ENCODE peak calls at places on chromosomes 12 and 14, in seven cellular contexts. E is ovary, W is omental fat pad, V is GM13977, K is progenitor cell of endocrine pancreas, Y is glutamatergic neuron, H is foreskin fibroblast. O is an unnamed sample.

GRCh38 chr12:93322784-93323183 is 54.9 kb upstream of the NUDT4 start:
- DNase-seq in E (no peak), W (no peak), V (no peak), K (no peak), Y (no peak), H (peak), O (no peak)

GRCh38 chr12:86137936-86138335 is 118.3 kb downstream of the MGAT4C start:
- DNase-seq in E (no peak), W (no peak), V (no peak), K (no peak), Y (no peak), H (peak), O (no peak)

GRCh38 chr14:104107101-104107581 is 21.6 kb downstream of the ASPG start:
- DNase-seq in E (no peak), W (no peak), V (no peak), K (no peak), Y (peak), H (no peak), O (peak)

GRCh38 chr12:19819231-19819630 is 379.9 kb downstream of the AEBP2 start:
- DNase-seq in E (no peak), W (no peak), V (no peak), K (no peak), Y (no peak), H (no peak), O (no peak)

GRCh38 chr12:113398346-113399290 is 5.1 kb downstream of the SDS start:
- DNase-seq in E (no peak), W (no peak), V (no peak), K (no peak), Y (no peak), H (no peak), O (no peak)

GRCh38 chr12:46921754-46922113 is 95.9 kb upstream of the SLC38A4 start:
- DNase-seq in E (no peak), W (no peak), V (no peak), K (no peak), Y (no peak), H (peak), O (no peak)

GRCh38 chr12:56385873-56386272 is 23.2 kb upstream of the APOF start:
- DNase-seq in E (no peak), W (no peak), V (no peak), K (no peak), Y (no peak), H (peak), O (no peak)

GRCh38 chr12:102680296-102680695 is 199.9 kb upstream of the IGF1 start:
- DNase-seq in E (no peak), W (no peak), V (no peak), K (no peak), Y (no peak), H (no peak), O (no peak)

GRCh38 chr12:90174198-90174510 is 465.5 kb upstream of the ATP2B1 start:
- DNase-seq in E (no peak), W (no peak), V (no peak), K (no peak), Y (no peak), H (no peak), O (no peak)

GRCh38 chr12:42534184-42534838 is 55.2 kb downstream of the PRICKLE1 start:
- DNase-seq in E (no peak), W (no peak), V (no peak), K (no peak), Y (no peak), H (no peak), O (no peak)

GRCh38 chr12:85920324-85920947 is 46.3 kb downstream of the NTS start:
- DNase-seq in E (no peak), W (no peak), V (peak), K (no peak), Y (no peak), H (peak), O (no peak)

GRCh38 chr12:33825986-33826602 is 196.2 kb upstream of the ALG10 start:
- DNase-seq in E (no peak), W (no peak), V (no peak), K (no peak), Y (no peak), H (no peak), O (no peak)

GRCh38 chr12:76688001-76688400 is 75.9 kb upstream of the ZDHHC17 start:
- DNase-seq in E (no peak), W (no peak), V (no peak), K (no peak), Y (no peak), H (peak), O (no peak)

GRCh38 chr12:106256524-106256923 is 8.7 kb upstream of the CKAP4 start:
- DNase-seq in E (no peak), W (no peak), V (no peak), K (no peak), Y (no peak), H (no peak), O (no peak)

GRCh38 chr14:69491226-69491625 is 6.7 kb downstream of the PLEKHD1 start:
- DNase-seq in E (no peak), W (no peak), V (no peak), K (no peak), Y (no peak), H (no peak), O (no peak)

GRCh38 chr14:100158566-100159106 is 809 bp downstream of the DEGS2 start:
- DNase-seq in E (no peak), W (no peak), V (no peak), K (no peak), Y (no peak), H (no peak), O (no peak)

GRCh38 chr12:94560416-94561221 is 89.7 kb downstream of the TMCC3 start:
- DNase-seq in E (peak), W (no peak), V (peak), K (no peak), Y (peak), H (peak), O (no peak)

GRCh38 chr12:68364893-68365725 is 32.9 kb upstream of the MDM1 start:
- DNase-seq in E (peak), W (peak), V (peak), K (peak), Y (peak), H (peak), O (peak)

GRCh38 chr12:93591137-93591868 is 18.8 kb downstream of the SOCS2 start:
- DNase-seq in E (peak), W (peak), V (peak), K (peak), Y (peak), H (peak), O (peak)

GRCh38 chr14:89349196-89350008 is 67.6 kb downstream of the FOXN3 start:
- DNase-seq in E (no peak), W (no peak), V (no peak), K (no peak), Y (peak), H (no peak), O (peak)

GRCh38 chr12:989751-990278 is 1.2 kb upstream of the ERC1 start:
- DNase-seq in E (peak), W (peak), V (no peak), K (no peak), Y (peak), H (peak), O (peak)

GRCh38 chr14:52268191-52269061 is 928 bp downstream of the PTGDR start:
- DNase-seq in E (no peak), W (no peak), V (no peak), K (no peak), Y (peak), H (peak), O (peak)

GRCh38 chr14:69242311-69243224 is 17.4 kb upstream of the GALNT16 start:
- DNase-seq in E (peak), W (peak), V (peak), K (peak), Y (peak), H (peak), O (peak)

GRCh38 chr14:38808734-38809455 is 294.1 kb downstream of the SEC23A start:
- DNase-seq in E (no peak), W (no peak), V (no peak), K (no peak), Y (no peak), H (no peak), O (no peak)

GRCh38 chr12:47312147-47312546 is 232.4 kb upstream of the AMIGO2 start:
- DNase-seq in E (no peak), W (no peak), V (no peak), K (no peak), Y (no peak), H (no peak), O (no peak)

GRCh38 chr14:98984719-98985041 is 287.3 kb downstream of the BCL11B start:
- DNase-seq in E (no peak), W (no peak), V (no peak), K (no peak), Y (no peak), H (no peak), O (no peak)

GRCh38 chr14:102922490-102923200 is at the start of gene AMN:
- DNase-seq in E (no peak), W (no peak), V (peak), K (no peak), Y (no peak), H (no peak), O (no peak)

GRCh38 chr14:50055461-50056228 is 60.7 kb downstream of the VCPKMT start:
- DNase-seq in E (no peak), W (no peak), V (no peak), K (no peak), Y (no peak), H (peak), O (no peak)

GRCh38 chr12:54592316-54592715 is 3.9 kb upstream of the PPP1R1A start:
- DNase-seq in E (no peak), W (no peak), V (no peak), K (no peak), Y (no peak), H (peak), O (peak)

GRCh38 chr14:97274626-97275025 is 477.4 kb downstream of the VRK1 start:
- DNase-seq in E (no peak), W (no peak), V (no peak), K (no peak), Y (no peak), H (no peak), O (no peak)

GRCh38 chr14:97270308-97270707 is 473.1 kb downstream of the VRK1 start:
- DNase-seq in E (no peak), W (no peak), V (no peak), K (no peak), Y (no peak), H (no peak), O (no peak)

GRCh38 chr14:97275276-97275675 is 478.1 kb downstream of the VRK1 start:
- DNase-seq in E (no peak), W (no peak), V (no peak), K (no peak), Y (no peak), H (no peak), O (no peak)

GRCh38 chr14:97276573-97276972 is 479.4 kb downstream of the VRK1 start:
- DNase-seq in E (no peak), W (no peak), V (no peak), K (no peak), Y (no peak), H (no peak), O (no peak)

DNA sequence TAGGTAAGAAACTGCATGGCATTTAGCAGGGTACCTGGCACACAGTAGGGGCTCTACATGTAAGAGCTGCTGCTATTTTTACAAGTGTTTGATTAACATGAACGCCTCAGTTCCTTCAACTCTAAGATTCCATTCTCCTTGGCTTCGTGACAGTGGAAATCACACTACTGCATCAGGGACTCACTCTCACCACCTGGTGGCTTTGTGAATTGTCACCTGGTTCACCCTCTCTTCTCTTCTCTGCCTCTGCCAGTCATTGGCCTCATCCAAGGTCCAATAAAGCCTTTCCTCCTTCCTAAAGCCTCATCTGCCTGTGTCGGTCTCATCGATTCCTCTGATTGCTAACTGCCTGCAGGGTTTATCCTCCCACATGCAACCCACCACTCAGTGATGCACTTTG is 476.4 kb downstream of the VRK1 start:
- DNase-seq in E (no peak), W (no peak), V (no peak), K (no peak), Y (no peak), H (no peak), O (no peak)
- TF ChIP-seq CTCF in E (no peak), W (no peak), V (no peak), K (peak), Y (no peak), H (no peak), O (no peak)

GRCh38 chr12:104668274-104668718 is 211.5 kb downstream of the CHST11 start:
- DNase-seq in E (no peak), W (no peak), V (no peak), K (no peak), Y (no peak), H (peak), O (no peak)

GRCh38 chr12:104667139-104667538 is 210.4 kb downstream of the CHST11 start:
- DNase-seq in E (no peak), W (no peak), V (no peak), K (no peak), Y (no peak), H (peak), O (no peak)

GRCh38 chr12:104669851-104670337 is 213.1 kb downstream of the CHST11 start:
- DNase-seq in E (peak), W (no peak), V (peak), K (no peak), Y (no peak), H (peak), O (no peak)

GRCh38 chr12:104670439-104671406 is 214.0 kb downstream of the CHST11 start:
- DNase-seq in E (no peak), W (no peak), V (no peak), K (no peak), Y (no peak), H (no peak), O (no peak)

DNA sequence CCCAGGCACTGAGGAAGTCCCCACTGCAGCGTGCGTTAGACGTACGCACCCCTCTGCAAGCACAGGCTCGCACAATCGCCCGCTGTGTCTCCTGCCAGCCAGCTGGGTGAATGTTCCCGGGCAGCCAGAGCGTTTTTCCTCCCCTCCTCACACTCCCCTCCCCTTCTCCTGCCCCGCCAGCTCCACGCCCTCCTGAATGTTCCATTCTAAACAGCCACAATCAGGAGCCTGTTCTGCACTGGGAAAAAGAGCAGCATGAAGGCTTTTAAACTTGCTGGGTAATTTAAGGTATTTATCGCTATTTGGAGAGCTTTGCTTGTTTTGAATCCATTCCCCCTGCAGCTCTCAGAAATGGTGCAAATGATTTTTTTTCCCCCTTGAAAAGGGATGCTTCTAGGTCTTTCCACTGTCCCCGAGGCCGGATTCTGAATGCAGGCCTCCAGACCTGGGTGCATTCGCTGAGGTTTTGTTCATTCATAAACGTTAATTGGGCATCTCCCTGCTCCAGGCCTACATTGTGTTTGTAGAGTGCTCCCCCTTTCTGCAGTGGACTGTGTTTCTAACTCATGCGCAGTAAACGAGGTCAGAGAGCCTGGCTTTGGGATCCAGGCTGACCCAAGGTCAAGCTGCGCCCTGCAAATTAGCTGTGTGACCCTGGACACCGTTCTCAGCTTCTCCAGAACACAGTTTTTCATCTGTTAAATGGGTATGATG is 212.5 kb downstream of the CHST11 start:
- DNase-seq in E (peak), W (no peak), V (no peak), K (peak), Y (no peak), H (peak), O (peak)
- TF ChIP-seq CTCF in E (no peak), W (no peak), V (peak), K (no peak), Y (no peak), H (no peak), O (no peak)

DNA sequence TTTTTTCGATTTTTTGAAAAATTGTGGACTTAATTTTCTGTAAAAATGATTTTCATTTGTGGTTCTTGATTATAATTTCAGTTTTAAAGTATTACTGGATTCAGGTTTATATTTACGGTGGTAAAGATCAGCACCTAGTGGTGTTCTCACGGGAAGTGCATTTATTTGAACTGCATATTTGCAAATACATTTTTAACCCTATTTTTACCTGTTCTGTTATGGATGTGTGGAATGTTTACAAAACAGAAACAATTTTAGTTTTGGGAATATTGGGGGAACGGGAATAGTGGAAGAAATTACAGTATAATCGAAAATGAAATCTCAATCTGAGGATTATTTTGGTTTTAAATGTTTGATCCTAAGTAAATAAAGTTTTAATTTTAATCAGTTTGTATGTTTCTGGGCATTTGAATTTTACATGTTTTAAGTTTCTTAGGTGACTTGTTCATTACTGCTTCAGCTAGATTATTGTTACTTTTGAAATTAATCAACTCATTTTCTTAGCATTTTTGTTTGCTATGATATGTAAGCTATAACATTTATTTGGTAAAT is 805 bp downstream of the ATF7IP start:
- DNase-seq in E (no peak), W (no peak), V (no peak), K (no peak), Y (no peak), H (peak), O (no peak)
- TF ChIP-seq CTCF in E (peak), W (no peak), V (peak), K (peak), Y (no peak), H (peak), O (no peak)

GRCh38 chr14:71309756-71310155 is 402.5 kb downstream of the PCNX1 start:
- DNase-seq in E (no peak), W (no peak), V (no peak), K (no peak), Y (no peak), H (no peak), O (no peak)
- TF ChIP-seq CTCF in E (no peak), W (no peak), V (no peak), K (peak), Y (no peak), H (no peak), O (no peak)